ENCODE peak calls at places on chromosomes 5 and 9, in six cellular contexts. M, R, N, V, F and P are unnamed samples.

GRCh38 chr9:106897681-106898080 is 34.7 kb downstream of the ZNF462 start:
- DNase-seq in M (no peak), R (no peak), V (no peak), F (no peak), N (no peak), P (no peak)

GRCh38 chr9:108913391-108913790 is 20.5 kb downstream of the ELP1 start:
- DNase-seq in R (no peak), N (no peak), F (no peak), M (no peak), V (no peak), P (no peak)

GRCh38 chr5:138601444-138601843 is 26.2 kb upstream of the HSPA9 start:
- DNase-seq in R (no peak), M (peak; percentile 68), F (no peak), V (no peak), N (no peak), P (no peak)

GRCh38 chr9:655875-656274 is 185.6 kb upstream of the DMRT1 start:
- DNase-seq in M (peak; percentile 17), N (no peak), R (peak; percentile 64), V (no peak), F (no peak), P (peak; percentile 97)

GRCh38 chr5:54679686-54680085 is 162.1 kb downstream of the SNX18 start:
- DNase-seq in M (no peak), V (no peak), F (no peak), N (no peak), R (no peak), P (no peak)

GRCh38 chr5:83726912-83727311 is 6.3 kb upstream of the HAPLN1 start:
- DNase-seq in M (peak; percentile 43), V (no peak), R (no peak), N (no peak), F (no peak), P (no peak)

GRCh38 chr5:168746893-168747640 is 167.9 kb upstream of the PANK3 start:
- DNase-seq in M (no peak), F (no peak), R (no peak), V (no peak), N (no peak), P (no peak)

GRCh38 chr9:2017459-2018161 is 2.5 kb downstream of the SMARCA2 start:
- DNase-seq in F (no peak), N (peak; percentile 72), V (peak; percentile 79), R (peak; percentile 90), M (peak; percentile 74), P (peak; percentile 83)

GRCh38 chr5:54357371-54358058 is 47.1 kb upstream of the ARL15 start:
- DNase-seq in M (no peak), R (no peak), F (no peak), N (no peak), V (no peak), P (no peak)

GRCh38 chr5:130912088-130912487 is 253.0 kb downstream of the HINT1 start:
- DNase-seq in V (no peak), M (no peak), R (no peak), N (no peak), F (no peak), P (no peak)

GRCh38 chr5:177477701-177478477 is 4.5 kb upstream of the DBN1 start:
- DNase-seq in M (peak; percentile 31), F (no peak), R (no peak), V (no peak), N (no peak), P (no peak)

GRCh38 chr5:88602584-88602983 is 280.4 kb downstream of the MEF2C start:
- DNase-seq in F (peak; percentile 7), V (no peak), R (no peak), M (no peak), N (no peak), P (no peak)

GRCh38 chr5:15285901-15286583 is 213.9 kb upstream of the FBXL7 start:
- DNase-seq in M (peak; percentile 41), V (peak; percentile 21), R (no peak), N (no peak), F (no peak), P (peak; percentile 43)

GRCh38 chr9:126162611-126163381 is 163.8 kb upstream of the MVB12B start:
- DNase-seq in N (no peak), M (no peak), R (peak; percentile 31), F (no peak), V (no peak), P (no peak)

GRCh38 chr5:6631441-6631840 is 1.4 kb downstream of the NSUN2 start:
- DNase-seq in V (no peak), R (no peak), N (no peak), M (no peak), F (no peak), P (no peak)

GRCh38 chr5:98638701-98639100 is 134.8 kb upstream of the RGMB start:
- DNase-seq in V (peak; percentile 16), M (peak; percentile 56), N (no peak), R (no peak), F (no peak), P (no peak)

GRCh38 chr5:99169309-99169708 is 240.5 kb upstream of the CHD1 start:
- DNase-seq in N (no peak), F (no peak), V (no peak), M (peak; percentile 62), R (no peak), P (no peak)

GRCh38 chr9:19998153-19998552 is 209.3 kb upstream of the SLC24A2 start:
- DNase-seq in N (no peak), F (no peak), M (no peak), V (no peak), R (no peak), P (no peak)

GRCh38 chr5:131186561-131187256 is 16.0 kb downstream of the LYRM7 start:
- DNase-seq in N (no peak), F (no peak), R (no peak), V (no peak), M (peak; percentile 11), P (no peak)

GRCh38 chr5:157651623-157652376 is 438 bp downstream of the SOX30 start:
- DNase-seq in N (no peak), F (peak; percentile 75), M (peak; percentile 35), R (peak; percentile 84), V (peak; percentile 39), P (peak; percentile 60)
- TF ChIP-seq CTCF in N (no peak), F (peak; percentile 57), M (peak; percentile 28), R (peak; percentile 42), V (no peak), P (no peak)

DNA sequence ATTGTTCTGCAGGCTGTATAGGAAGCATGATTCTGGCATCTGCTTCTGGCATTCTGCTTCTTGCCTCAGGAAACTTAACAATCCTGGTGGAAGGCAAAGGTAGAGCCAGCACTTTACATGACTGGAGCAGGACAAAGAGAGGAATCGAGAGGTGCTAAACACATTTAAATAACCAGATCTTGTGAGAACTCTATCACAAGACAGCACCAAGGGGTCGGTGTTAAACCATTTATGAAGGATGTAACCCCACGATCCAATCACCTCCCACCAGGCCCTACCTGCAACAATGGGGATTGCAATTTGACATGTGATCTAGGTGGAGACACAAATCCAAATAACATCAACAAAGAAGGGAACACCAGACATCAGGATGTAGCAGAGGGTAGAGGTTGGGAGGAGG is 221.5 kb downstream of the CDH12 start:
- DNase-seq in V (no peak), F (no peak), N (no peak), R (no peak), M (no peak), P (no peak)
- TF ChIP-seq CTCF in V (no peak), F (no peak), N (no peak), R (no peak), M (no peak), P (no peak)

GRCh38 chr9:36221667-36222066 is 30.9 kb downstream of the CLTA start:
- DNase-seq in R (no peak), M (no peak), V (no peak), F (no peak), N (no peak), P (no peak)
- TF ChIP-seq CTCF in R (no peak), M (no peak), V (no peak), F (no peak), N (no peak), P (no peak)

GRCh38 chr9:90898229-90898628 is 96.6 kb downstream of the SYK start:
- DNase-seq in R (no peak), F (no peak), M (no peak), N (no peak), V (no peak), P (no peak)
- TF ChIP-seq CTCF in R (no peak), F (peak; percentile 41), M (peak; percentile 32), N (no peak), V (no peak), P (no peak)

GRCh38 chr9:121743441-121744001 is 92.1 kb downstream of the DAB2IP start:
- DNase-seq in N (peak; percentile 96), M (peak; percentile 89), F (no peak), R (peak; percentile 87), V (peak; percentile 69), P (peak; percentile 90)
- TF ChIP-seq CTCF in N (no peak), M (no peak), F (no peak), R (peak; percentile 37), V (peak; percentile 11), P (no peak)